ENCODE peak calls at places on chromosome 16, in nine cellular contexts. Y is nephron progenitor cell, G is pancreas, L is uterus, Q is A549, X is tibial artery, J is RWPE1, H is ascending aorta, R is heart right ventricle. S is an unnamed sample.

GRCh38 chr16:19884611-19885455 is at the start of gene GPRC5B:
- DNase-seq in L (peak; percentile 38), Q (peak; percentile 39), G (peak; percentile 72), H (no peak), X (no peak), R (peak; percentile 69), Y (peak; percentile 78), J (peak; percentile 36), S (no peak)

GRCh38 chr16:89090669-89091426 is 2.8 kb upstream of the ACSF3 start:
- DNase-seq in H (no peak), X (no peak), R (no peak), L (no peak), G (no peak), Y (no peak), Q (no peak), J (no peak), S (no peak)

GRCh38 chr16:11665071-11665491 is 3.2 kb upstream of the SNN start:
- DNase-seq in J (no peak), Q (no peak), H (no peak), R (no peak), Y (no peak), X (peak; percentile 56), G (no peak), L (no peak), S (no peak)

GRCh38 chr16:54928421-54929089 is 2.1 kb upstream of the IRX5 start:
- DNase-seq in G (peak; percentile 73), Q (peak; percentile 23), Y (no peak), X (peak; percentile 87), R (peak; percentile 80), J (peak; percentile 40), H (peak; percentile 82), L (peak; percentile 55), S (no peak)

GRCh38 chr16:89409161-89409711 is 81.1 kb downstream of the ANKRD11 start:
- DNase-seq in G (no peak), R (no peak), Q (no peak), Y (no peak), L (no peak), H (no peak), X (no peak), J (peak; percentile 55), S (no peak)

GRCh38 chr16:55672471-55672870 is 16.7 kb downstream of the SLC6A2 start:
- DNase-seq in X (peak; percentile 23), J (no peak), G (no peak), R (peak; percentile 24), Y (no peak), L (no peak), Q (no peak), H (no peak), S (no peak)

GRCh38 chr16:53112015-53112414 is 57.2 kb downstream of the CHD9 start:
- DNase-seq in G (no peak), Q (no peak), Y (no peak), H (no peak), J (no peak), X (no peak), R (no peak), L (no peak), S (no peak)

GRCh38 chr16:71552698-71553503 is 24.0 kb downstream of the TAT start:
- DNase-seq in R (no peak), Q (no peak), G (no peak), X (no peak), L (no peak), H (no peak), Y (no peak), J (no peak), S (no peak)

GRCh38 chr16:84390131-84390785 is 21.9 kb downstream of the ATP2C2 start:
- DNase-seq in H (no peak), Y (no peak), J (no peak), Q (no peak), G (no peak), X (peak; percentile 12), L (no peak), R (no peak), S (no peak)

GRCh38 chr16:88063201-88063773 is 112.1 kb downstream of the BANP start:
- DNase-seq in Y (no peak), L (peak; percentile 68), H (no peak), R (no peak), G (no peak), X (no peak), J (no peak), Q (no peak), S (no peak)

GRCh38 chr16:68732068-68732680 is 4.9 kb upstream of the CDH1 start:
- DNase-seq in H (no peak), Y (no peak), Q (peak; percentile 64), J (peak; percentile 68), X (no peak), L (no peak), R (no peak), G (peak; percentile 91), S (no peak)

GRCh38 chr16:80540516-80541305 is at the start of gene DYNLRB2:
- DNase-seq in X (peak; percentile 95), Q (peak; percentile 86), J (peak; percentile 87), G (peak; percentile 94), H (peak; percentile 94), L (peak; percentile 91), R (peak; percentile 94), Y (peak; percentile 87), S (peak; percentile 65)

GRCh38 chr16:52451971-52452421 is 94.9 kb downstream of the TOX3 start:
- DNase-seq in H (no peak), R (no peak), Q (no peak), J (no peak), Y (no peak), L (no peak), X (no peak), G (no peak), S (no peak)

GRCh38 chr16:56350491-56351405 is 74.6 kb downstream of the AMFR start:
- DNase-seq in X (peak; percentile 56), L (no peak), Y (no peak), R (no peak), G (no peak), Q (no peak), J (no peak), H (no peak), S (no peak)

GRCh38 chr16:47574091-47575054 is 113.2 kb downstream of the PHKB start:
- DNase-seq in X (no peak), Q (no peak), G (no peak), H (no peak), R (no peak), L (no peak), Y (no peak), J (peak; percentile 68), S (no peak)

GRCh38 chr16:67431077-67431804 is at the start of gene HSD11B2:
- DNase-seq in R (peak; percentile 52), X (peak; percentile 71), Y (peak; percentile 71), G (peak; percentile 84), L (peak; percentile 52), J (peak; percentile 72), H (no peak), Q (peak; percentile 50), S (no peak)

GRCh38 chr16:27718136-27718766 is 168.3 kb downstream of the KATNIP start:
- DNase-seq in X (no peak), R (no peak), Q (no peak), L (no peak), H (no peak), G (no peak), J (no peak), Y (no peak), S (no peak)

GRCh38 chr16:28321700-28322411 is 29.5 kb downstream of the SBK1 start:
- DNase-seq in Q (peak; percentile 60), Y (peak; percentile 67), J (peak; percentile 34), G (no peak), X (no peak), R (no peak), H (no peak), L (no peak), S (no peak)

GRCh38 chr16:23146877-23147601 is 2.2 kb downstream of the USP31 start:
- DNase-seq in R (no peak), L (no peak), H (no peak), Q (no peak), X (no peak), G (no peak), Y (no peak), J (no peak), S (no peak)

GRCh38 chr16:56436258-56436657 is 10.9 kb upstream of the AMFR start:
- DNase-seq in G (no peak), X (no peak), H (no peak), L (no peak), R (no peak), Y (no peak), Q (no peak), J (no peak), S (no peak)

DNA sequence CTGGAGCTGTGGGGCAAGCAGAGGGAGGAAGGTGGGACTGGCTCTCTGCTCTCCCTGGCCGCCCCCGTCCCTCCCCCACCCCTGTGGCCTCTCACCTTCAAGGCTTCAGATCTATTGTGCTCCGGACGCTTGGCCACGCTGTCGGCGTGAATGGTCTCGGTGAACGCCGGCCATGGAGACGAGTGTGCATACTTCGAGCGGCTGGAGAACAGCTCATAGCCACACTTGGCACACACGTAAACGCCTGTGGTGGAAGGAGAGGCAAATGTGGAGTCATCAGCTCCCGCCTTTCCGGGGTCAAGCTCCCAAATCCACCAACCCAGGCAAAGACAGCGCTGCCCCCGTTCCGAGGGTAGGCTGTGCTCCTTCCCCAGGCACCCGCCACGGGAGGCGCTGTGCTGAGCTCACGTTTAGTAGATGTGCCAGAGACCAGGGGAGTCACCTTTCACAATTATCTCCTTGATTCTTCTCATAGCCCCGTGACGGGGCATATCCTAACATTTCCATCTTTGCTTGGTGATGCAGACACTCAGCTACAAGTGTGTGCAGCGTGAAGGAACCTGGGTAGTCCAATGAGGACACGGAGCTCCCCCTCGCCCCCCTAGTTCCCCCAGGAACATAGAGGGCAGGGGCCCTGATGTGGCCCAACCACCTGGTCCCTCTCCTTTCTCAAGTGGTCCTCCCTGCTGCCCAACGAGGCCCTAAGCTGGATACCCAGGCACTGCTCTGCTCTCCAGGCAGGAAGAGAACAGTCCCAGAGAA is 1.7 kb downstream of the MSRB1 start:
- DNase-seq in X (peak; percentile 63), L (no peak), G (peak; percentile 81), H (no peak), Q (no peak), J (no peak), Y (no peak), R (no peak), S (no peak)
- TF ChIP-seq CTCF in X (no peak), L (no peak), G (peak; percentile 22), H (no peak), Q (peak; percentile 11), J (no peak), Y (no peak), R (no peak), S (no peak)

GRCh38 chr16:70250748-70251650 is 741 bp downstream of the EXOSC6 start:
- DNase-seq in X (no peak), J (peak; percentile 45), G (peak; percentile 51), H (no peak), R (peak; percentile 40), Y (peak; percentile 62), L (no peak), Q (peak; percentile 50), S (no peak)
- TF ChIP-seq CTCF in X (no peak), J (no peak), G (no peak), H (no peak), R (no peak), Y (no peak), L (no peak), Q (no peak), S (no peak)

GRCh38 chr16:57660715-57661463 is 7.2 kb upstream of the ADGRG3 start:
- DNase-seq in Q (no peak), L (no peak), Y (no peak), H (no peak), X (no peak), G (no peak), R (no peak), J (no peak), S (no peak)
- TF ChIP-seq CTCF in Q (no peak), L (no peak), Y (no peak), H (no peak), X (no peak), G (no peak), R (no peak), J (no peak), S (no peak)

GRCh38 chr16:85428168-85428898 is 184.8 kb upstream of the GSE1 start:
- DNase-seq in Y (peak; percentile 47), Q (peak; percentile 55), J (no peak), R (peak; percentile 49), X (no peak), H (no peak), G (peak; percentile 52), L (peak; percentile 33), S (no peak)
- TF ChIP-seq CTCF in Y (peak; percentile 32), Q (peak; percentile 67), J (peak; percentile 28), R (peak; percentile 51), X (peak; percentile 42), H (peak; percentile 54), G (peak; percentile 37), L (peak; percentile 44), S (no peak)